ENCODE peak calls at places on chromosome 11, in nine cellular contexts. One of them, this sample, is unnamed.

GRCh38 chr11:66002648-66003225 is 434 bp downstream of the BANF1 start:
- DNase-seq in HL-60: peak; percentile 33
- DNase-seq in HepG2: peak; percentile 45
- DNase-seq in A549: peak; percentile 44
- DNase-seq in GM23338: peak; percentile 39
- DNase-seq in Panc1: no peak
- DNase-seq in HCT116: no peak
- DNase-seq in K562: no peak
- DNase-seq in GM12878: no peak
- DNase-seq in this sample: no peak

GRCh38 chr11:57640068-57640800 is 9.5 kb downstream of the YPEL4 start:
- DNase-seq in HL-60: no peak
- DNase-seq in HepG2: no peak
- DNase-seq in A549: no peak
- DNase-seq in GM23338: no peak
- DNase-seq in Panc1: no peak
- DNase-seq in HCT116: no peak
- DNase-seq in K562: no peak
- DNase-seq in GM12878: no peak
- DNase-seq in this sample: no peak

GRCh38 chr11:646214-646613 is 9.1 kb downstream of the DRD4 start:
- DNase-seq in HL-60: no peak
- DNase-seq in HepG2: no peak
- DNase-seq in A549: no peak
- DNase-seq in GM23338: no peak
- DNase-seq in Panc1: no peak
- DNase-seq in HCT116: no peak
- DNase-seq in K562: no peak
- DNase-seq in GM12878: no peak
- DNase-seq in this sample: no peak

GRCh38 chr11:132886335-132886734 is 646.0 kb downstream of the OPCML start:
- DNase-seq in HL-60: no peak
- DNase-seq in HepG2: no peak
- DNase-seq in A549: no peak
- DNase-seq in GM23338: no peak
- DNase-seq in Panc1: no peak
- DNase-seq in HCT116: no peak
- DNase-seq in K562: no peak
- DNase-seq in GM12878: no peak
- DNase-seq in this sample: no peak

GRCh38 chr11:95444309-95445202 is 213.6 kb upstream of the SESN3 start:
- DNase-seq in HL-60: no peak
- DNase-seq in HepG2: no peak
- DNase-seq in A549: no peak
- DNase-seq in GM23338: no peak
- DNase-seq in Panc1: no peak
- DNase-seq in HCT116: no peak
- DNase-seq in K562: no peak
- DNase-seq in GM12878: no peak
- DNase-seq in this sample: no peak

GRCh38 chr11:80146231-80146630 is 705.4 kb upstream of the TENM4 start:
- DNase-seq in HL-60: no peak
- DNase-seq in HepG2: no peak
- DNase-seq in A549: no peak
- DNase-seq in GM23338: no peak
- DNase-seq in Panc1: no peak
- DNase-seq in HCT116: no peak
- DNase-seq in K562: no peak
- DNase-seq in GM12878: no peak
- DNase-seq in this sample: no peak

GRCh38 chr11:125777309-125777708 is 1.3 kb downstream of the PATE2 start:
- DNase-seq in HL-60: no peak
- DNase-seq in HepG2: no peak
- DNase-seq in A549: no peak
- DNase-seq in GM23338: no peak
- DNase-seq in Panc1: no peak
- DNase-seq in HCT116: no peak
- DNase-seq in K562: no peak
- DNase-seq in GM12878: no peak
- DNase-seq in this sample: no peak

GRCh38 chr11:61413496-61413895 is 16.3 kb downstream of the CPSF7 start:
- DNase-seq in HL-60: no peak
- DNase-seq in HepG2: no peak
- DNase-seq in A549: no peak
- DNase-seq in GM23338: no peak
- DNase-seq in Panc1: no peak
- DNase-seq in HCT116: no peak
- DNase-seq in K562: no peak
- DNase-seq in GM12878: no peak
- DNase-seq in this sample: no peak

GRCh38 chr11:11072067-11072466 is 214.2 kb upstream of the ZBED5 start:
- DNase-seq in HL-60: no peak
- DNase-seq in HepG2: no peak
- DNase-seq in A549: no peak
- DNase-seq in GM23338: peak; percentile 68
- DNase-seq in Panc1: no peak
- DNase-seq in HCT116: no peak
- DNase-seq in K562: no peak
- DNase-seq in GM12878: no peak
- DNase-seq in this sample: no peak

GRCh38 chr11:109405671-109406070 is 16.3 kb upstream of the C11orf87 start:
- DNase-seq in HL-60: no peak
- DNase-seq in HepG2: no peak
- DNase-seq in A549: no peak
- DNase-seq in GM23338: no peak
- DNase-seq in Panc1: no peak
- DNase-seq in HCT116: no peak
- DNase-seq in K562: no peak
- DNase-seq in GM12878: no peak
- DNase-seq in this sample: no peak

GRCh38 chr11:60873533-60873932 is 6.2 kb downstream of the ZP1 start:
- DNase-seq in HL-60: no peak
- DNase-seq in HepG2: no peak
- DNase-seq in A549: no peak
- DNase-seq in GM23338: no peak
- DNase-seq in Panc1: no peak
- DNase-seq in HCT116: no peak
- DNase-seq in K562: no peak
- DNase-seq in GM12878: no peak
- DNase-seq in this sample: no peak

GRCh38 chr11:17602105-17603001 is 55.3 kb downstream of the OTOG start:
- DNase-seq in HL-60: no peak
- DNase-seq in HepG2: no peak
- DNase-seq in A549: no peak
- DNase-seq in GM23338: no peak
- DNase-seq in Panc1: no peak
- DNase-seq in HCT116: no peak
- DNase-seq in K562: no peak
- DNase-seq in GM12878: no peak
- DNase-seq in this sample: no peak

GRCh38 chr11:105609341-105609781 is 512 bp upstream of the GRIA4 start:
- DNase-seq in HL-60: no peak
- DNase-seq in HepG2: peak; percentile 8
- DNase-seq in A549: no peak
- DNase-seq in GM23338: peak; percentile 77
- DNase-seq in Panc1: no peak
- DNase-seq in HCT116: peak; percentile 23
- DNase-seq in K562: peak; percentile 3
- DNase-seq in GM12878: no peak
- DNase-seq in this sample: peak; percentile 59

DNA sequence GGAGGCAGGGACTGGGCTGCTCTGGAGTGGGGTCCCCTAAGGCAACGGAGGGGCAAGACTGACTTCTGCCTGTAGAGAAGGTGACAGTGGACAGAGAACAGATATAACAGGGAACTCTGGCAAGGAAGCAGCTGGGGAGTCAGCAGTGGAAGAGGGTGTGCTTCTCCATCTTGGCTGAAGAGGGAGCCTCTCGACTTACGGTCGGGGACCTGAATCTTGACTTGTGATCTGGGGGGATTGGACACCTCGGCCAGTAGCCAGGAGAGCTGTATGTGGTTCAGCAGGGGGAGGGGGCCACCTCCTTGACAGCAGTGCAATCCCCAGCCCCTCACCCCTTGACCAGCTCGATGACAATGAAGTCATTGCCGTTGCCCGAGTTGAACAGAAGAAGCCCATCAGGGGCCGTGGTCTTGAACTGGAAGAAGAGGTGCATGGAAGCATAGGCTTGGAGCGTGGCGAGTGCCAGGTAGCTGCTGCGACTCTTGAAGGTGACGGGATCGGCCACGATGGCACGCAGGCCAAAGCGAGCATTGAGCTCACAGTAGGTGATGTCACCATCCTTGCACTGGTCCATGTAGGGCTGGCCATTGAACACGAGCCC is 60.0 kb downstream of the SLC22A12 start:
- DNase-seq in HL-60: peak; percentile 45
- DNase-seq in HepG2: no peak
- DNase-seq in A549: peak; percentile 63
- DNase-seq in GM23338: peak; percentile 78
- DNase-seq in Panc1: no peak
- DNase-seq in HCT116: peak; percentile 13
- DNase-seq in K562: peak; percentile 60
- DNase-seq in GM12878: no peak
- DNase-seq in this sample: no peak
- TF ChIP-seq REST in HL-60: no peak
- TF ChIP-seq REST in HepG2: no peak
- TF ChIP-seq REST in A549: no peak
- TF ChIP-seq REST in GM23338: no peak
- TF ChIP-seq REST in Panc1: no peak
- TF ChIP-seq REST in HCT116: no peak
- TF ChIP-seq REST in K562: no peak
- TF ChIP-seq REST in GM12878: no peak
- TF ChIP-seq REST in this sample: no peak

DNA sequence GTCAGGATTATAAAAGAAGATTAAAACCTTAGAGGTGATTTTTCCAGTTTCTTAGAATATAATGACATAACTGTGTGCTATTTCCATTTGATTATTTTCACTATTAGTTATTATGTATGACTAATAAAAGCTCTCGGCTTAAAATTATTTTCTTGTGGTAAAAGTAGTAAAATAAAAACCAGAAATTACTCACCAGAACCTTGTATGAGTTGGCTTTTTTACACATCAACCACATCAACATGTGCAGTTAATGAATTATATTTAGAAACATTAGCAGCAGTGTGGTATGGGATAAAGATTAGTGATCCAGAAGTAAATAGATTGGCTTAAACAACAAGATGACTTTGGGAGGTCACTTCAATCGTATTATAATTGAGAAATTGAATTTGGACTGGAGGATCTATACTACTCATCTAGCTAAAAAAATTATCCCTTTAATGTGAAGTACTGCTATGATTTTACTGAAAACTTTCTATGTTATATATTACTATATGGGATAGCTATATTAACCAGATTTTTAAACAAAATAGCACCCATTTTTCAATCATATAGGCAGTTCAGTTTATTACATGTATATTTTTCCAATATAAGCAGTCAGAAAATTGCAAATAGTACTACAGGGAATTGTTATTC is 2.8 kb upstream of the BCO2 start:
- DNase-seq in HL-60: no peak
- DNase-seq in HepG2: no peak
- DNase-seq in A549: no peak
- DNase-seq in GM23338: no peak
- DNase-seq in Panc1: no peak
- DNase-seq in HCT116: no peak
- DNase-seq in K562: no peak
- DNase-seq in GM12878: no peak
- DNase-seq in this sample: no peak
- TF ChIP-seq REST in HL-60: no peak
- TF ChIP-seq REST in HepG2: no peak
- TF ChIP-seq REST in A549: no peak
- TF ChIP-seq REST in GM23338: no peak
- TF ChIP-seq REST in Panc1: no peak
- TF ChIP-seq REST in HCT116: no peak
- TF ChIP-seq REST in K562: no peak
- TF ChIP-seq REST in GM12878: no peak
- TF ChIP-seq REST in this sample: no peak

GRCh38 chr11:73566977-73567755 is 30.7 kb downstream of the FAM168A start:
- DNase-seq in HL-60: no peak
- DNase-seq in HepG2: no peak
- DNase-seq in A549: no peak
- DNase-seq in GM23338: no peak
- DNase-seq in Panc1: no peak
- DNase-seq in HCT116: no peak
- DNase-seq in K562: peak; percentile 19
- DNase-seq in GM12878: no peak
- DNase-seq in this sample: no peak
- TF ChIP-seq REST in HL-60: no peak
- TF ChIP-seq REST in HepG2: no peak
- TF ChIP-seq REST in A549: no peak
- TF ChIP-seq REST in GM23338: no peak
- TF ChIP-seq REST in Panc1: no peak
- TF ChIP-seq REST in HCT116: no peak
- TF ChIP-seq REST in K562: no peak
- TF ChIP-seq REST in GM12878: no peak
- TF ChIP-seq REST in this sample: no peak

DNA sequence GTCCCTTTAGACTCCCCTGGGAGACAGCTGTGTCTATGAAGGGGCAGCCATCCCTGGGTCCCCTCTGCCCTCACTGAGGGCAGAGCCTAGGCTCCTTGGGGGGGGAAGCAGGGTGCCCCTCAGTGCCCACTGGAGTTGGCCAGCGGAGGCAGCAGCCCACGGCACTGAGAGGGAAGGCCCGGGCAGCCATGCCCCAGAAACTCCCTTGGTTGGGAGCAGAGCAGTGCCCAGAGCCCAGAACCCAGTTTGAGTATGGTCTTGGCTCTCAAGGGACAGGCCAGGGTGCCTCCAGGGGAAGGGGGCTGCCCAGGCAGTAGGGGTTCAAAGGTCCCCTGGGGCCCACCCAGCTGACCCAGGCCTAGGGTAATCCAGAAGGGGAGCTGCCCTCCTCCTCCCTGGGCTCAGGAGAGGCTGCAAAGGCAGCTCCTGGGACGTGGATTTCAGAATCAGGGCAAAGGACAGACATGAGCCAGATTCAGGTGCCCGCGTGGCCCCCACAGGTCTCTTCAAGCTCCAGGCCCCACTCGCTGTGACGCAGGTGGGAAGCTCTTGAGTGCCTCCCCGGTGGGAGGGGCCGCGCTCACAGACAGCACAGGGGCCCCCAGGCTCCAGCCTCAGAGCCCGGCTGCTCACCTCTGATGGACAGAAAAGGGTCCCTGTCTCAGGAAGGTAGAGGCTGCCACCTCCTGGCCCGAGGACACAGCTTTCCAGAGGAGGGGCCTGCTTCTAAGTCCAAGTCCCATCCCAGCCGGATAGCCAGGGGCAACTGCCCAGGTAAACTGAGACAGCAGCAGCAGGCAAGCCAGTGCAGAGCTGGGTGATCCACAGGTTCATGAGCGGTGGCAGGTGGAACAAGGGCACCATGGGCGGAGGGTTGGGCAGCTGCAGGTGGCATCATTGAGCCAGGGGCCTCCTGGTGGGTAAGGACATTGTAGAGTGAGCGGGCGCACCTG is 2.6 kb downstream of the C11orf21 start:
- DNase-seq in HL-60: no peak
- DNase-seq in HepG2: peak; percentile 63
- DNase-seq in A549: peak; percentile 57
- DNase-seq in GM23338: peak; percentile 75
- DNase-seq in Panc1: no peak
- DNase-seq in HCT116: no peak
- DNase-seq in K562: peak; percentile 65
- DNase-seq in GM12878: no peak
- DNase-seq in this sample: peak; percentile 62
- TF ChIP-seq REST in HL-60: no peak
- TF ChIP-seq REST in HepG2: no peak
- TF ChIP-seq REST in A549: no peak
- TF ChIP-seq REST in GM23338: no peak
- TF ChIP-seq REST in Panc1: no peak
- TF ChIP-seq REST in HCT116: no peak
- TF ChIP-seq REST in K562: no peak
- TF ChIP-seq REST in GM12878: no peak
- TF ChIP-seq REST in this sample: no peak

GRCh38 chr11:119320593-119321524 is 3.9 kb upstream of the MCAM start:
- DNase-seq in HL-60: no peak
- DNase-seq in HepG2: no peak
- DNase-seq in A549: no peak
- DNase-seq in GM23338: peak; percentile 77
- DNase-seq in Panc1: no peak
- DNase-seq in HCT116: no peak
- DNase-seq in K562: peak; percentile 84
- DNase-seq in GM12878: no peak
- DNase-seq in this sample: no peak
- TF ChIP-seq REST in HL-60: no peak
- TF ChIP-seq REST in HepG2: no peak
- TF ChIP-seq REST in A549: no peak
- TF ChIP-seq REST in GM23338: no peak
- TF ChIP-seq REST in Panc1: no peak
- TF ChIP-seq REST in HCT116: no peak
- TF ChIP-seq REST in K562: no peak
- TF ChIP-seq REST in GM12878: no peak
- TF ChIP-seq REST in this sample: no peak